ENCODE peak calls at places on chromosomes 11 and 22, in seven cellular contexts. L is endothelial cell of umbilical vein, E is HCT116, W is stomach, P is GM23338, A is transverse colon, T is sigmoid colon. K is an unnamed sample. For H3K4me1, the result is how much of the 10 kb centered on the place peaks cover.

GRCh38 chr22:48256776-48257689 is 1494.6 kb downstream of the TBC1D22A start:
- DNase-seq in T (no peak), P (no peak), A (no peak), W (no peak), L (no peak), E (no peak), K (no peak)

GRCh38 chr11:27718346-27718852 is 18.1 kb upstream of the BDNF start:
- DNase-seq in W (no peak), T (peak), A (peak), E (peak), P (peak), L (peak), K (no peak)

GRCh38 chr11:76260296-76260695 is 54.0 kb upstream of the WNT11 start:
- DNase-seq in L (no peak), W (no peak), T (no peak), E (no peak), P (no peak), A (no peak), K (no peak)

GRCh38 chr11:7278314-7278917 is 26.7 kb downstream of the SYT9 start:
- DNase-seq in E (peak), A (no peak), W (no peak), P (peak), T (no peak), L (peak), K (no peak)

GRCh38 chr11:130246719-130247118 is 68.0 kb downstream of the ZBTB44 start:
- DNase-seq in E (no peak), P (no peak), T (no peak), W (no peak), L (no peak), A (no peak), K (no peak)

GRCh38 chr11:100682247-100682969 is 4.7 kb upstream of the ARHGAP42 start:
- DNase-seq in P (peak), A (no peak), E (peak), L (peak), W (no peak), T (no peak), K (no peak)

GRCh38 chr22:29096736-29097669 is 24.2 kb downstream of the KREMEN1 start:
- DNase-seq in T (no peak), L (no peak), E (no peak), W (peak), P (peak), A (no peak), K (no peak)

GRCh38 chr22:48918585-48919186 is 909.0 kb downstream of the BRD1 start:
- DNase-seq in T (peak), W (peak), P (no peak), E (no peak), A (no peak), L (no peak), K (no peak)

GRCh38 chr11:57124460-57124859 is 57.3 kb upstream of the LRRC55 start:
- DNase-seq in A (no peak), T (no peak), L (no peak), P (peak), W (no peak), E (no peak), K (no peak)

GRCh38 chr11:127474735-127475134 is 474.2 kb upstream of the KIRREL3 start:
- DNase-seq in P (no peak), T (no peak), A (no peak), L (no peak), W (no peak), E (no peak), K (no peak)

GRCh38 chr22:19734837-19735382 is 11.6 kb downstream of the GP1BB start:
- DNase-seq in A (no peak), L (no peak), W (no peak), T (no peak), P (no peak), E (no peak), K (no peak)

GRCh38 chr11:46984987-46985386 is 48.4 kb downstream of the CSTPP1 start:
- DNase-seq in P (no peak), A (no peak), E (no peak), W (no peak), T (no peak), L (no peak), K (no peak)

GRCh38 chr11:61830318-61831105 is 2.4 kb downstream of the FADS2 start:
- DNase-seq in W (no peak), T (no peak), A (no peak), L (no peak), P (no peak), E (no peak), K (no peak)

GRCh38 chr11:77407613-77408012 is 66.3 kb downstream of the PAK1 start:
- DNase-seq in W (peak), E (peak), T (no peak), P (peak), A (peak), L (peak), K (peak)

GRCh38 chr11:33542921-33543320 is 157.7 kb downstream of the C11orf91 start:
- DNase-seq in L (peak), T (no peak), A (peak), P (peak), W (peak), E (peak), K (no peak)

GRCh38 chr11:44403587-44404322 is 93.8 kb upstream of the ALX4 start:
- DNase-seq in E (no peak), T (no peak), A (no peak), P (no peak), L (no peak), W (no peak), K (no peak)

GRCh38 chr11:92376146-92376599 is 151.6 kb downstream of the FAT3 start:
- DNase-seq in L (no peak), P (peak), T (no peak), W (no peak), E (no peak), A (no peak), K (no peak)

GRCh38 chr11:35525501-35526175 is at the start of gene PAMR1:
- DNase-seq in L (no peak), E (no peak), A (peak), W (peak), T (peak), P (peak), K (peak)

GRCh38 chr11:14413307-14414072 is 54.5 kb upstream of the RRAS2 start:
- DNase-seq in W (no peak), T (peak), P (peak), E (no peak), L (no peak), A (no peak), K (no peak)

GRCh38 chr11:42315267-42315666 is 855.8 kb upstream of the LRRC4C start:
- DNase-seq in T (no peak), E (no peak), A (no peak), W (no peak), L (peak), P (no peak), K (no peak)

GRCh38 chr11:5937868-5938602 is 4.0 kb upstream of the OR56A3 start:
- DNase-seq in A (no peak), E (no peak), W (no peak), T (no peak), L (no peak), P (no peak), K (no peak)

GRCh38 chr22:28021116-28021997 is 102.3 kb upstream of the PITPNB start:
- DNase-seq in A (no peak), E (no peak), P (no peak), W (peak), T (peak), L (no peak), K (no peak)

GRCh38 chr11:119717839-119718534 is 11.0 kb downstream of the NECTIN1 start:
- DNase-seq in E (no peak), P (no peak), L (no peak), T (no peak), W (no peak), A (no peak), K (no peak)

GRCh38 chr11:119721129-119722120 is 7.6 kb downstream of the NECTIN1 start:
- DNase-seq in P (peak), T (no peak), W (no peak), E (no peak), A (no peak), L (peak), K (no peak)

GRCh38 chr11:119723243-119723951 is 5.6 kb downstream of the NECTIN1 start:
- DNase-seq in E (no peak), L (no peak), W (no peak), P (no peak), A (no peak), T (no peak), K (no peak)

GRCh38 chr11:119722281-119722794 is 6.7 kb downstream of the NECTIN1 start:
- DNase-seq in L (no peak), W (peak), T (no peak), P (peak), A (peak), E (no peak), K (no peak)

DNA sequence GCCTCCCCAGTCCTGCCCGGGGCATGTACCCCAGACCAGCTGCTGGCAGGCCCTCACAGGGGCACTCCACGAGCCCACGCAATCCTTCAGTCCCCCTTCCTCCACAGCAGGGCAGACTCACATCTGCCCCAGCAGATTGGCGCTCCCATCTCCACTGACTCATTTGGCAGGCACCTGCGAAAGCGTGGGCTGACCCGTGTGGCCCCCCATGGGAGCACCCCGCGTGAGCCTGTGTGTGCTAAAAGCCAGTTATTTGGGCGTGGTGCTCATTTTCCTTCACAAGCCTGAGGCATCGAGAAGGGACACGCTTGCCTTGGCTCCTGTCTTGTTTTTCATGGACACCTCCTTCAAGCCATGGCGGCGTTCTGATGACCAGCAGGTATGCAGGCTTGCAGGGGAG is 8.7 kb downstream of the NECTIN1 start:
- DNase-seq in A (no peak), W (no peak), P (no peak), L (no peak), E (no peak), T (no peak), K (peak)
- TF ChIP-seq POLR2AphosphoS5 in A (no peak), W (no peak), P (no peak), L (no peak), E (no peak), T (no peak), K (no peak)

GRCh38 chr22:46054091-46054877 is 77.3 kb upstream of the WNT7B start:
- DNase-seq in A (peak), L (peak), T (peak), W (peak), P (no peak), E (no peak), K (peak)
- H3K4me1 ChIP-seq in A (half or more), L (half or more), T (under half), W (half or more), P (under half), E (under half), K (under half)

DNA sequence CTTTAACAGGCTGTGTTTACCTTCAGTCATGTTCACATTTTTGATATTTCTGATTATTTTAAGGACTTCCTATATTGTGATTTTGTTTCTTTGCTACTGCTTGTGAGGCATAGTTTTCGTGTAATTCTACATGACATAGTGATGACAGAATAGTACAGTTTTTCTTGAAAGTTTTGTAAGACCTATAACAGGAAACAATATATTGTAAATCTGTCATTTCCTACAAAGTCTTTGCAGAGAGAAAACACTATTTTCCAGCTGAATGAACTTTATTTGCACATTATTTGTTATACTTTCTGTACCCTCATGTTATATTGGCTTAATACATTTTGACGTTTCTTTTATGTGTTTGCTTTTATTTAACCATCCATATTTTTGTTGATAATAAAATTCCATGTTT is 191.1 kb downstream of the TMEM135 start:
- DNase-seq in W (no peak), T (no peak), L (peak), E (no peak), P (no peak), A (no peak), K (no peak)
- TF ChIP-seq POLR2AphosphoS5 in W (no peak), T (no peak), L (no peak), E (no peak), P (no peak), A (no peak), K (no peak)

GRCh38 chr11:120816711-120817110 is 207.2 kb upstream of the TBCEL start:
- DNase-seq in L (no peak), W (no peak), T (no peak), P (no peak), E (no peak), A (no peak), K (no peak)

GRCh38 chr11:120816176-120816575 is 207.7 kb upstream of the TBCEL start:
- DNase-seq in E (no peak), P (no peak), A (no peak), W (no peak), L (no peak), T (no peak), K (no peak)

GRCh38 chr11:120818097-120818496 is 205.8 kb upstream of the TBCEL start:
- DNase-seq in A (no peak), T (no peak), P (no peak), W (no peak), E (no peak), L (no peak), K (no peak)

GRCh38 chr11:120815260-120816100 is 208.4 kb upstream of the TBCEL start:
- DNase-seq in E (no peak), W (no peak), T (no peak), A (no peak), L (no peak), P (peak), K (no peak)

GRCh38 chr11:120817131-120817530 is 206.8 kb upstream of the TBCEL start:
- DNase-seq in E (no peak), W (no peak), P (no peak), T (no peak), L (no peak), A (peak), K (no peak)
- H3K4me1 ChIP-seq in E (under half), W (under half), P (under half), T (under half), L (under half), A (under half), K (under half)

DNA sequence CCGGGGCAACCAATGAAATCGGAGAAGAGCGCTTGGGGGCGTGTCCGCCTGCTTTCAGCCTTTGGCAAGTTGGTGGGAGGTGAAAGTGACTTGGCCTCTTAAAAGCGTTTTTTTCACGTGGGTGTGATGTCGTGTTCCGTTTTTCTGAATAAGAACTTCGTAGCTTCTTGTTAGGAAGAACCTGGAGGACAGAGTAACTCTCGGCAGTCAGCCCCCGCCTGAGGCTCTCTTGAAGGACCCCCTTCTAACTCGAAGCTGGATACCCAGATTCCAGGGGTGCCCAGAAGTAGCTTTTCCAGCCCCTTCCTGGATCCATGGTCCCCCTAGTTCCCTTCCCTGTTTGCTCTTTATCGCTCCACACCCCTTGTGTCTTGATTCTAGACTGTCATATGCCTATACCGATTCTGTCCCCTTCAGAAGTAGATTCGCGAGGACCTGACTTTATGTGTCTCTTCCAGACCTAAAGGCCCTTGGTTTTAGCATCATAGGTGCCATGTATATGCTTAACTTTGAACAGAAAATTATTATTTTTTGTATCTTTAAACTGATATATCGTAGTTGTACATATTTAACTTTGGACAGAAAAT is 915 bp upstream of the OSBP start:
- DNase-seq in T (no peak), P (no peak), E (no peak), A (no peak), L (no peak), W (no peak), K (no peak)
- TF ChIP-seq POLR2AphosphoS5 in T (peak), P (peak), E (peak), A (peak), L (no peak), W (peak), K (no peak)

DNA sequence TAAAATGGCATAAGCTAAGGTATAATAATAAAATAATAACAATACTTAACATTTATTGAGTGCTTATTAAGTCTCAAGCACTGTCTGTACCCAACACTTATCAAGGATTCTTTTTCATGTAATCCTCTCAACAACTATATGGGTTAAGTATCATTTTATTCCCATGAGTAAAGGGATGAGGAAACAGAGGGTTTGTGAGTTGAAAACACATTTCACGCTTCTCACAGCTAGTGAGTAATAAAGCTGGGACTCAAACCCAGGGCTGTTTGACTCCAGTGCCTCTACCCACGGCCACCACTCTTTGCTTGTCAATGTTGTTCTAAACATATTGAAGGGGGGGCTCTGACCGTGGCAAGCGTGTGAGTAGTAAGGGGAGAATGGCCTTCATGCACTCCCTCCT is 8.7 kb downstream of the CD3E start:
- DNase-seq in W (no peak), A (no peak), T (no peak), P (no peak), L (no peak), E (no peak), K (no peak)
- H3K4me1 ChIP-seq in W (under half), A (under half), T (under half), P (under half), L (under half), E (under half), K (under half)

GRCh38 chr11:115919341-115920086 is 415.3 kb upstream of the CADM1 start:
- DNase-seq in W (no peak), A (no peak), P (no peak), L (no peak), T (no peak), E (no peak), K (no peak)

GRCh38 chr11:115921986-115922385 is 417.8 kb upstream of the CADM1 start:
- DNase-seq in P (no peak), A (no peak), T (no peak), W (no peak), L (no peak), E (no peak), K (no peak)

GRCh38 chr11:115920087-115920461 is 415.9 kb upstream of the CADM1 start:
- DNase-seq in L (no peak), P (no peak), T (no peak), E (no peak), W (no peak), A (no peak), K (no peak)

GRCh38 chr11:115921540-115921939 is 417.3 kb upstream of the CADM1 start:
- DNase-seq in W (no peak), T (no peak), L (no peak), E (no peak), A (no peak), P (no peak), K (no peak)

GRCh38 chr11:115920841-115921480 is 416.7 kb upstream of the CADM1 start:
- DNase-seq in T (no peak), W (no peak), E (no peak), A (no peak), L (no peak), P (no peak), K (no peak)
- TF ChIP-seq POLR2AphosphoS5 in T (no peak), W (no peak), E (no peak), A (no peak), L (no peak), P (no peak), K (no peak)

GRCh38 chr11:2095198-2095520 is 44.0 kb downstream of the IGF2 start:
- DNase-seq in T (peak), E (no peak), A (no peak), W (no peak), L (no peak), P (no peak), K (peak)
- H3K4me1 ChIP-seq in T (under half), E (under half), A (under half), W (half or more), L (under half), P (under half), K (under half)